ENCODE peak calls at places on chromosome 17, in ten cellular contexts. P is transverse colon, C is GM12892, O is prostate gland, X is breast epithelium, G is GM12878, Z is HCT116, M is K562, U is SK-N-SH, H is Panc1. D is an unnamed sample.

GRCh38 chr17:75869282-75870141 is 8.9 kb downstream of the TRIM47 start:
- DNase-seq in P (peak), C (no peak), O (no peak), X (no peak), G (no peak), Z (no peak), M (peak), U (peak), H (no peak), D (no peak)

GRCh38 chr17:71936977-71937376 is 183.8 kb upstream of the SOX9 start:
- DNase-seq in P (no peak), C (no peak), O (no peak), X (no peak), G (no peak), Z (peak), M (no peak), U (no peak), H (no peak), D (no peak)

GRCh38 chr17:45942284-45942683 is 47.9 kb downstream of the MAPT start:
- DNase-seq in P (peak), C (no peak), O (peak), X (peak), G (no peak), Z (no peak), M (no peak), U (peak), H (no peak), D (no peak)

GRCh38 chr17:3738562-3739295 is 15.0 kb downstream of the HASPIN start:
- DNase-seq in P (peak), C (no peak), O (peak), X (no peak), G (no peak), Z (no peak), M (peak), U (no peak), H (no peak), D (no peak)

GRCh38 chr17:40425741-40426140 is 8.0 kb upstream of the TOP2A start:
- DNase-seq in P (no peak), C (no peak), O (no peak), X (peak), G (no peak), Z (no peak), M (no peak), U (no peak), H (no peak), D (no peak)

GRCh38 chr17:3692346-3692745 is 3.6 kb downstream of the P2RX5 start:
- DNase-seq in P (no peak), C (no peak), O (no peak), X (no peak), G (no peak), Z (no peak), M (no peak), U (no peak), H (no peak), D (no peak)

GRCh38 chr17:75681289-75681688 is 14.2 kb downstream of the SAP30BP start:
- DNase-seq in P (no peak), C (no peak), O (no peak), X (no peak), G (no peak), Z (no peak), M (no peak), U (no peak), H (no peak), D (no peak)

GRCh38 chr17:59435238-59435637 is 103.8 kb downstream of the YPEL2 start:
- DNase-seq in P (no peak), C (no peak), O (no peak), X (no peak), G (no peak), Z (no peak), M (no peak), U (no peak), H (no peak), D (no peak)

GRCh38 chr17:79993390-79994221 is 42.1 kb downstream of the TBC1D16 start:
- DNase-seq in P (peak), C (no peak), O (peak), X (peak), G (no peak), Z (no peak), M (no peak), U (no peak), H (no peak), D (no peak)

GRCh38 chr17:46832945-46833839 is 14.7 kb upstream of the WNT3 start:
- DNase-seq in P (no peak), C (no peak), O (peak), X (no peak), G (no peak), Z (no peak), M (no peak), U (no peak), H (no peak), D (no peak)

GRCh38 chr17:6456914-6457687 is 12.8 kb downstream of the PIMREG start:
- DNase-seq in P (peak), C (no peak), O (no peak), X (no peak), G (no peak), Z (no peak), M (peak), U (no peak), H (no peak), D (no peak)

GRCh38 chr17:10748475-10749110 is 18.8 kb upstream of the TMEM220 start:
- DNase-seq in P (no peak), C (no peak), O (no peak), X (no peak), G (no peak), Z (no peak), M (no peak), U (peak), H (no peak), D (no peak)

GRCh38 chr17:8656693-8657092 is 26.2 kb upstream of the MYH10 start:
- DNase-seq in P (no peak), C (no peak), O (no peak), X (no peak), G (no peak), Z (no peak), M (no peak), U (no peak), H (no peak), D (no peak)

GRCh38 chr17:41507315-41507880 is 2.0 kb upstream of the KRT13 start:
- DNase-seq in P (no peak), C (no peak), O (no peak), X (no peak), G (no peak), Z (no peak), M (no peak), U (no peak), H (no peak), D (no peak)

GRCh38 chr17:59753522-59754467 is 46.3 kb downstream of the VMP1 start:
- DNase-seq in P (no peak), C (no peak), O (peak), X (no peak), G (peak), Z (peak), M (peak), U (peak), H (peak), D (peak)

GRCh38 chr17:50518265-50519023 is 10.2 kb downstream of the MYCBPAP start:
- DNase-seq in P (no peak), C (no peak), O (no peak), X (peak), G (no peak), Z (no peak), M (no peak), U (no peak), H (no peak), D (no peak)

GRCh38 chr17:58520843-58521430 is 6.5 kb upstream of the MTMR4 start:
- DNase-seq in P (no peak), C (no peak), O (no peak), X (no peak), G (no peak), Z (no peak), M (no peak), U (peak), H (no peak), D (no peak)

GRCh38 chr17:20206068-20206467 is 196.9 kb downstream of the SPECC1 start:
- DNase-seq in P (no peak), C (no peak), O (peak), X (no peak), G (no peak), Z (no peak), M (no peak), U (no peak), H (no peak), D (no peak)

GRCh38 chr17:68288375-68288774 is 2.6 kb downstream of the SLC16A6 start:
- DNase-seq in P (no peak), C (peak), O (no peak), X (no peak), G (peak), Z (no peak), M (no peak), U (no peak), H (no peak), D (peak)

GRCh38 chr17:56887552-56888467 is 26.0 kb downstream of the TRIM25 start:
- DNase-seq in P (peak), C (no peak), O (no peak), X (no peak), G (no peak), Z (peak), M (no peak), U (no peak), H (peak), D (no peak)

GRCh38 chr17:69909389-69909788 is 165.6 kb upstream of the KCNJ16 start:
- DNase-seq in P (no peak), C (no peak), O (no peak), X (no peak), G (no peak), Z (no peak), M (no peak), U (no peak), H (no peak), D (no peak)

GRCh38 chr17:73595068-73595865 is 49.0 kb downstream of the SDK2 start:
- DNase-seq in P (peak), C (no peak), O (peak), X (no peak), G (no peak), Z (no peak), M (peak), U (peak), H (no peak), D (peak)

GRCh38 chr17:40511136-40511535 is 9.7 kb upstream of the TNS4 start:
- DNase-seq in P (no peak), C (no peak), O (peak), X (no peak), G (no peak), Z (no peak), M (no peak), U (no peak), H (no peak), D (no peak)

GRCh38 chr17:81064746-81065475 is 30.0 kb downstream of the BAIAP2 start:
- DNase-seq in P (no peak), C (no peak), O (no peak), X (no peak), G (no peak), Z (no peak), M (no peak), U (no peak), H (no peak), D (no peak)

GRCh38 chr17:21282231-21282630 is 2.3 kb upstream of the MAP2K3 start:
- DNase-seq in P (no peak), C (no peak), O (no peak), X (no peak), G (no peak), Z (peak), M (no peak), U (no peak), H (peak), D (no peak)

GRCh38 chr17:16415031-16415924 is at the start of gene TRPV2:
- DNase-seq in P (peak), C (peak), O (no peak), X (no peak), G (peak), Z (no peak), M (peak), U (peak), H (no peak), D (peak)

GRCh38 chr17:30211371-30211770 is 24.1 kb downstream of the SLC6A4 start:
- DNase-seq in P (no peak), C (no peak), O (no peak), X (no peak), G (no peak), Z (no peak), M (no peak), U (no peak), H (no peak), D (no peak)
- TF ChIP-seq POLR2AphosphoS5 in P (no peak), C (no peak), O (no peak), X (no peak), G (no peak), Z (no peak), M (no peak), U (no peak), H (no peak), D (no peak)

DNA sequence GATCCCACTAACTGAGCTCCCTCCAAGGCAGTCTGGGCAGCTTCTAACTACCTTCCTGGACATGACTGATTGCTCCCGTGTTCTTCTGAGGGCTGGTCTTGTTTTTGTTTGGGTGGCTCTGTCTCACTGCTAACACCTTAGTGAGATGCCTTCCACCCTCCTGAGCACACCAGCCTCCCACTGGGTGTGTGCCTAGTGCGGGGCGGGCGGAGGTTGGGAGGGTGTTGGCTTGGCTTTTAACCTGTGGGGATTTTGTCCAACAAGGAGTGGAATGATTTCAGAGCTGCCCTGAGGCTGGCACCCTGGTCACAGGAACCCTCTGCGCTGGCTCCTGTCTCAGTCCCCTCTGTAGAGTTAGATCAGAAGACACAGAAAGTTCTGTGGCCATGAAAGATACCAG is 8.8 kb upstream of the LGALS9 start:
- DNase-seq in P (no peak), C (no peak), O (no peak), X (no peak), G (no peak), Z (no peak), M (no peak), U (no peak), H (no peak), D (no peak)
- TF ChIP-seq POLR2AphosphoS5 in P (no peak), C (no peak), O (no peak), X (no peak), G (no peak), Z (no peak), M (no peak), U (no peak), H (no peak), D (no peak)

GRCh38 chr17:60819447-60820130 is 141.9 kb downstream of the BCAS3 start:
- DNase-seq in P (no peak), C (no peak), O (no peak), X (no peak), G (no peak), Z (no peak), M (no peak), U (no peak), H (no peak), D (no peak)

GRCh38 chr17:60817187-60817586 is 139.5 kb downstream of the BCAS3 start:
- DNase-seq in P (no peak), C (no peak), O (no peak), X (no peak), G (no peak), Z (no peak), M (no peak), U (no peak), H (no peak), D (no peak)
- TF ChIP-seq POLR2AphosphoS5 in P (no peak), C (no peak), O (no peak), X (no peak), G (no peak), Z (no peak), M (no peak), U (no peak), H (no peak), D (no peak)

GRCh38 chr17:32114536-32114935 is 27.8 kb upstream of the RHOT1 start:
- DNase-seq in P (no peak), C (no peak), O (no peak), X (no peak), G (no peak), Z (no peak), M (no peak), U (no peak), H (no peak), D (no peak)
- TF ChIP-seq POLR2AphosphoS5 in P (no peak), C (no peak), O (no peak), X (no peak), G (no peak), Z (no peak), M (no peak), U (no peak), H (no peak), D (no peak)

GRCh38 chr17:29140051-29140582 is 40.1 kb downstream of the MYO18A start:
- DNase-seq in P (peak), C (peak), O (peak), X (no peak), G (no peak), Z (no peak), M (peak), U (peak), H (no peak), D (no peak)
- TF ChIP-seq POLR2AphosphoS5 in P (peak), C (peak), O (peak), X (no peak), G (no peak), Z (no peak), M (no peak), U (peak), H (no peak), D (no peak)

GRCh38 chr17:78805301-78805700 is 23.2 kb upstream of the CYTH1 start:
- DNase-seq in P (peak), C (no peak), O (no peak), X (no peak), G (no peak), Z (no peak), M (no peak), U (no peak), H (no peak), D (no peak)
- TF ChIP-seq POLR2AphosphoS5 in P (no peak), C (no peak), O (no peak), X (no peak), G (no peak), Z (no peak), M (no peak), U (no peak), H (no peak), D (no peak)